ENCODE peak calls at places on chromosomes 7 and 10, in five cellular contexts. B is HepG2, D is A549, E is endothelial cell of umbilical vein, P is K562. W is an unnamed sample.
A peak's percentile ranks its signal among the peaks of the same experiment; 100 is the strongest.

GRCh38 chr10:98528166-98528784 is 81.5 kb upstream of the HPS1 start:
- DNase-seq in E (peak; percentile 63), B (no peak), D (no peak), P (no peak), W (no peak)

GRCh38 chr10:97047788-97048187 is 138.0 kb downstream of the SLIT1 start:
- DNase-seq in D (no peak), P (no peak), E (no peak), B (no peak), W (no peak)

GRCh38 chr7:48094861-48095293 is 5.8 kb downstream of the UPP1 start:
- DNase-seq in D (no peak), B (no peak), E (no peak), P (no peak), W (no peak)

GRCh38 chr7:64642875-64643274 is 23.1 kb upstream of the ZNF107 start:
- DNase-seq in P (no peak), D (no peak), B (no peak), E (no peak), W (no peak)

GRCh38 chr10:89201345-89202032 is 5.6 kb downstream of the CH25H start:
- DNase-seq in P (no peak), D (no peak), B (no peak), E (no peak), W (no peak)

GRCh38 chr10:117640406-117640805 is 97.9 kb downstream of the EMX2 start:
- DNase-seq in P (no peak), E (no peak), B (no peak), D (no peak), W (no peak)

GRCh38 chr7:96061844-96062243 is 260.1 kb downstream of the SLC25A13 start:
- DNase-seq in D (no peak), P (no peak), B (no peak), E (no peak), W (no peak)

GRCh38 chr7:131890191-131890590 is 333.8 kb upstream of the PODXL start:
- DNase-seq in B (no peak), P (no peak), E (no peak), D (no peak), W (peak; percentile 47)

GRCh38 chr7:112163021-112163310 is 43.2 kb downstream of the DOCK4 start:
- DNase-seq in E (peak; percentile 74), B (no peak), P (no peak), D (no peak), W (no peak)

GRCh38 chr7:155315977-155316376 is 18.3 kb downstream of the INSIG1 start:
- DNase-seq in B (no peak), E (no peak), D (no peak), P (no peak), W (no peak)

GRCh38 chr7:21256310-21256877 is 171.5 kb upstream of the SP4 start:
- DNase-seq in P (no peak), E (peak; percentile 62), B (peak; percentile 31), D (peak; percentile 53), W (peak; percentile 47)

GRCh38 chr7:25911738-25912607 is 240.0 kb upstream of the NFE2L3 start:
- DNase-seq in E (no peak), D (no peak), B (no peak), P (no peak), W (no peak)

GRCh38 chr7:87220026-87220733 is 648 bp upstream of the TMEM243 start:
- DNase-seq in B (peak; percentile 50), E (peak; percentile 83), P (peak; percentile 62), D (peak; percentile 75), W (peak; percentile 40)
- TF ChIP-seq POLR2A in B (peak; percentile 88), E (peak; percentile 65), P (peak; percentile 33), D (peak; percentile 62), W (no peak)

GRCh38 chr10:35412900-35413491 is 76.7 kb downstream of the CCNY start:
- DNase-seq in P (peak; percentile 33), D (no peak), B (no peak), E (peak; percentile 31), W (no peak)
- TF ChIP-seq MYC in P (no peak), D (no peak), B (no peak), E (no peak), W (no peak)

GRCh38 chr10:123149162-123149567 is 1.2 kb downstream of the HMX2 start:
- DNase-seq in E (no peak), B (no peak), P (no peak), D (no peak), W (no peak)

GRCh38 chr10:123148414-123149161 is 652 bp downstream of the HMX2 start:
- DNase-seq in E (no peak), B (no peak), P (no peak), D (no peak), W (peak; percentile 24)

GRCh38 chr10:123149568-123150228 is 1.8 kb downstream of the HMX2 start:
- DNase-seq in P (no peak), B (no peak), E (peak; percentile 35), D (no peak), W (no peak)

GRCh38 chr10:123150986-123151738 is 3.0 kb upstream of the BUB3 start:
- DNase-seq in D (no peak), E (peak; percentile 29), B (no peak), P (no peak), W (peak; percentile 42)

DNA sequence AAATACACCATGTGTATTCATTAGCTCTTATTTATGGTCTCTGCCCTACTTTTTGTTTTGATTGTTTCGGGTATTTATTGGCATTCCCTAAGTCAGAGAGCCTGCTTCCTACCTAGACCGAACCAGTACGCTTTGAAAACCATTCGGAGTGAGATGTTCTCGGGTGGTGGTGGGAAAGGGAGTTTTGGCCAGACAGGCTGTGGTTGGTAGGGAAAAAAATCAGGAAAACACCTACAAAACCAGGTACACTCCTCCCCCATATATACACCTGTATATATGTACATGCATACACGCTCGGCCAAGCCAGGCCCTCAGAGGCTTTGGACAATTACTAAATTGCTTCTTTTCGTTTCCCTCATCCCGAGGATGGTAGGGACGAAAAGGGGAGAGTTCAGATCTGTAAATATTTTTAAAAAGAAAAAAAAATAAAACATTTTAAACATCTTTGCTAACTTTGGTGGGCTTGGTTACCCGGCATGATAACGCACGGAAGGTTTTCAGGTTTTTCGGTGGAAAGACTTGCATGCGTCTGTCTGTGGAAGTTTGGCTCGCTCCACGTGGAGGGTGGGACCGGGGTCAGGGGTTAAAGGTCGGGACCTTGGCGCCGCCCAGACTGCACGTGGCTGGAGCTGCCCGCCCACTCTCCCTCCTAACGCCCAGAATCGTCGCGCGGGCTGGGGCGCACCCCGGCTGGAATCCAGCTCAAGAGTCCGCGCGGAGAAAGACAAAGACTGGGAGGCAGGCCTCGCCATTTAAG is 2.5 kb downstream of the HMX2 start:
- DNase-seq in D (no peak), E (no peak), B (no peak), P (no peak), W (no peak)
- H3K4me3 ChIP-seq in D (no peak overlapping the region), E (no peak overlapping the region), B (no peak overlapping the region), P (no peak overlapping the region), W (no peak overlapping the region)

GRCh38 chr7:44961844-44962482 is 16.9 kb downstream of the MYO1G start:
- DNase-seq in P (no peak), E (no peak), B (no peak), D (no peak), W (peak; percentile 33)
- TF ChIP-seq POLR2A in P (no peak), E (no peak), B (no peak), D (no peak), W (peak; percentile 24)

GRCh38 chr7:81616951-81617350 is 152.9 kb downstream of the HGF start:
- DNase-seq in D (peak; percentile 23), E (peak; percentile 46), P (no peak), B (no peak), W (no peak)
- TF ChIP-seq MYC in D (no peak), E (no peak), P (no peak), B (no peak), W (no peak)

GRCh38 chr10:122568551-122568950 is 8.0 kb downstream of the DMBT1 start:
- DNase-seq in E (no peak), B (no peak), P (no peak), D (no peak), W (no peak)

GRCh38 chr10:122566632-122567031 is 6.1 kb downstream of the DMBT1 start:
- DNase-seq in E (no peak), P (no peak), D (no peak), B (no peak), W (no peak)

GRCh38 chr10:122567056-122567660 is 6.6 kb downstream of the DMBT1 start:
- DNase-seq in P (peak; percentile 59), E (peak; percentile 15), D (peak; percentile 31), B (no peak), W (peak; percentile 51)

GRCh38 chr10:122564980-122565379 is 4.4 kb downstream of the DMBT1 start:
- DNase-seq in D (no peak), P (no peak), E (no peak), B (no peak), W (no peak)

GRCh38 chr10:122565766-122566206 is 5.2 kb downstream of the DMBT1 start:
- DNase-seq in D (peak; percentile 85), B (peak; percentile 56), E (peak; percentile 89), P (peak; percentile 16), W (peak; percentile 83)
- H3K4me3 ChIP-seq in D (no peak overlapping the region), B (no peak overlapping the region), E (no peak overlapping the region), P (no peak overlapping the region), W (no peak overlapping the region)